ENCODE peak calls at places on chromosomes 7 and 10, in five cellular contexts. M is ELR, Q is H7, U is HEK293T, E is ELF-1. Z is an unnamed sample.

GRCh38 chr10:133020193-133020817 is 67.4 kb upstream of the ADGRA1 start:
- DNase-seq in U (no peak), E (no peak), Q (no peak), M (no peak), Z (no peak)

GRCh38 chr10:80202934-80203834 is 2.2 kb downstream of the ANXA11 start:
- DNase-seq in U (peak), M (peak), Q (peak), E (peak), Z (peak)

GRCh38 chr10:60733189-60733815 is 45.0 kb upstream of the CDK1 start:
- DNase-seq in Q (peak), E (peak), M (peak), U (peak), Z (peak)

GRCh38 chr10:131773321-131773988 is 127.4 kb upstream of the PPP2R2D start:
- DNase-seq in Q (no peak), M (no peak), U (no peak), E (no peak), Z (no peak)

GRCh38 chr7:46168671-46169383 is 247.8 kb upstream of the IGFBP3 start:
- DNase-seq in U (no peak), M (peak), E (no peak), Q (no peak), Z (no peak)

GRCh38 chr10:5484205-5484604 is 15.2 kb downstream of the CALML5 start:
- DNase-seq in U (no peak), Q (no peak), M (peak), E (no peak), Z (no peak)

GRCh38 chr10:83522456-83522855 is 616.9 kb upstream of the GHITM start:
- DNase-seq in M (no peak), Q (no peak), E (no peak), U (no peak), Z (no peak)

GRCh38 chr7:49768254-49768653 is 5.2 kb upstream of the VWC2 start:
- DNase-seq in M (no peak), Q (no peak), U (no peak), E (no peak), Z (no peak)

GRCh38 chr7:109226699-109227098 is 657.0 kb downstream of the DNAJB9 start:
- DNase-seq in Q (no peak), U (no peak), M (no peak), E (no peak), Z (no peak)

GRCh38 chr10:97034301-97034700 is 151.5 kb downstream of the SLIT1 start:
- DNase-seq in Q (peak), M (peak), U (no peak), E (peak), Z (no peak)

GRCh38 chr7:70764004-70764691 is 367.8 kb upstream of the GALNT17 start:
- DNase-seq in U (no peak), Q (no peak), E (peak), M (no peak), Z (no peak)

GRCh38 chr10:124560377-124560776 is 98.8 kb downstream of the LHPP start:
- DNase-seq in M (peak), Q (peak), E (no peak), U (no peak), Z (no peak)

GRCh38 chr10:108411181-108411580 is 1246.7 kb upstream of the SORCS1 start:
- DNase-seq in E (no peak), U (no peak), M (no peak), Q (no peak), Z (no peak)